ENCODE peak calls at places on chromosome 10, in eight cellular contexts. W is WTC11; J is GDM1; Y is IMR-90; X is activated gamma-delta T cell; V is activated CD8-positive, alpha-beta memory T cell treated with anti-CD3 and anti-CD28 coated beads for 24 hours; M is CD4-positive, alpha-beta memory T cell; S is endothelial cell of umbilical vein. R is an unnamed sample.
A peak's percentile ranks its signal among the peaks of the same experiment; 100 is the strongest.

GRCh38 chr10:99604862-99605261 is 15.4 kb downstream of the SLC25A28 start:
- DNase-seq in W (no peak), J (no peak), Y (no peak), X (no peak), V (no peak), M (no peak), S (no peak), R (no peak)

GRCh38 chr10:89163265-89163995 is 43.7 kb downstream of the CH25H start:
- DNase-seq in W (no peak), J (no peak), Y (no peak), X (no peak), V (peak; percentile 78), M (peak; percentile 64), S (no peak), R (peak; percentile 36)

GRCh38 chr10:11276475-11276990 is 258.9 kb downstream of the CELF2 start:
- DNase-seq in W (no peak), J (no peak), Y (no peak), X (no peak), V (no peak), M (no peak), S (no peak), R (no peak)

GRCh38 chr10:125023269-125023668 is 81.3 kb downstream of the ZRANB1 start:
- DNase-seq in W (no peak), J (no peak), Y (no peak), X (no peak), V (no peak), M (no peak), S (no peak), R (no peak)

GRCh38 chr10:93894516-93895378 is 969 bp downstream of the SLC35G1 start:
- DNase-seq in W (no peak), J (no peak), Y (peak; percentile 16), X (no peak), V (peak; percentile 61), M (no peak), S (peak; percentile 16), R (no peak)

GRCh38 chr10:124678566-124679240 is 65.5 kb downstream of the FAM53B start:
- DNase-seq in W (no peak), J (no peak), Y (no peak), X (no peak), V (no peak), M (peak; percentile 73), S (no peak), R (peak; percentile 74)

GRCh38 chr10:123346581-123346980 is 192.4 kb downstream of the BUB3 start:
- DNase-seq in W (no peak), J (no peak), Y (no peak), X (no peak), V (no peak), M (no peak), S (no peak), R (no peak)

GRCh38 chr10:6221971-6222751 is 19.4 kb downstream of the PFKFB3 start:
- DNase-seq in W (no peak), J (no peak), Y (peak; percentile 29), X (no peak), V (no peak), M (no peak), S (no peak), R (no peak)

GRCh38 chr10:9362721-9363120 is 1308.2 kb downstream of the GATA3 start:
- DNase-seq in W (no peak), J (no peak), Y (no peak), X (no peak), V (no peak), M (no peak), S (no peak), R (no peak)

GRCh38 chr10:88759366-88760101 is at the start of gene LIPN:
- DNase-seq in W (no peak), J (peak; percentile 14), Y (no peak), X (no peak), V (no peak), M (no peak), S (no peak), R (no peak)

GRCh38 chr10:24616536-24616935 is 107.2 kb downstream of the ARHGAP21 start:
- DNase-seq in W (no peak), J (no peak), Y (peak; percentile 43), X (no peak), V (no peak), M (no peak), S (no peak), R (no peak)

GRCh38 chr10:18822156-18822555 is 162.9 kb downstream of the ARL5B start:
- DNase-seq in W (peak; percentile 30), J (no peak), Y (peak; percentile 43), X (no peak), V (no peak), M (no peak), S (no peak), R (no peak)

GRCh38 chr10:93334901-93335312 is 147.2 kb downstream of the MYOF start:
- DNase-seq in W (no peak), J (no peak), Y (peak; percentile 41), X (no peak), V (no peak), M (no peak), S (no peak), R (no peak)

GRCh38 chr10:60032723-60033122 is 126.4 kb upstream of the CCDC6 start:
- DNase-seq in W (peak; percentile 25), J (peak; percentile 58), Y (peak; percentile 36), X (no peak), V (no peak), M (no peak), S (peak; percentile 56), R (no peak)

GRCh38 chr10:76315240-76315639 is 883.8 kb downstream of the LRMDA start:
- DNase-seq in W (peak; percentile 54), J (no peak), Y (no peak), X (no peak), V (no peak), M (no peak), S (no peak), R (no peak)

GRCh38 chr10:70503776-70504175 is 25.2 kb downstream of the PALD1 start:
- DNase-seq in W (no peak), J (no peak), Y (no peak), X (no peak), V (no peak), M (no peak), S (no peak), R (no peak)

GRCh38 chr10:6759961-6760360 is 179.9 kb upstream of the PRKCQ start:
- DNase-seq in W (no peak), J (no peak), Y (no peak), X (no peak), V (no peak), M (no peak), S (no peak), R (no peak)

GRCh38 chr10:16991011-16991410 is 138.6 kb downstream of the CUBN start:
- DNase-seq in W (no peak), J (no peak), Y (no peak), X (no peak), V (no peak), M (no peak), S (no peak), R (no peak)

GRCh38 chr10:29107866-29108498 is 180.9 kb upstream of the LYZL1 start:
- DNase-seq in W (no peak), J (no peak), Y (no peak), X (no peak), V (no peak), M (no peak), S (no peak), R (no peak)

GRCh38 chr10:22103701-22104100 is 100.2 kb upstream of the DNAJC1 start:
- DNase-seq in W (no peak), J (peak; percentile 6), Y (no peak), X (no peak), V (no peak), M (no peak), S (peak; percentile 11), R (no peak)

GRCh38 chr10:28089467-28089866 is 90.6 kb upstream of the ODAD2 start:
- DNase-seq in W (no peak), J (no peak), Y (peak; percentile 94), X (no peak), V (no peak), M (no peak), S (peak; percentile 63), R (no peak)

GRCh38 chr10:123417414-123417813 is 248.7 kb upstream of the GPR26 start:
- DNase-seq in W (no peak), J (no peak), Y (no peak), X (no peak), V (no peak), M (no peak), S (no peak), R (no peak)

GRCh38 chr10:131400518-131400917 is 89.0 kb upstream of the TCERG1L start:
- DNase-seq in W (no peak), J (no peak), Y (no peak), X (no peak), V (no peak), M (no peak), S (no peak), R (no peak)

GRCh38 chr10:13851906-13852305 is 265.1 kb downstream of the PRPF18 start:
- DNase-seq in W (no peak), J (no peak), Y (no peak), X (no peak), V (no peak), M (no peak), S (no peak), R (no peak)

GRCh38 chr10:103566536-103566935 is 73.0 kb downstream of the NEURL1 start:
- DNase-seq in W (no peak), J (no peak), Y (peak; percentile 34), X (no peak), V (no peak), M (no peak), S (no peak), R (no peak)

GRCh38 chr10:3873728-3874461 is 88.9 kb upstream of the KLF6 start:
- DNase-seq in W (no peak), J (peak; percentile 43), Y (peak; percentile 80), X (no peak), V (no peak), M (peak; percentile 90), S (peak; percentile 64), R (peak; percentile 91)

GRCh38 chr10:69080231-69080630 is 7.7 kb upstream of the SRGN start:
- DNase-seq in W (no peak), J (no peak), Y (no peak), X (no peak), V (no peak), M (no peak), S (no peak), R (no peak)

GRCh38 chr10:31317652-31318381 is 1.2 kb upstream of the ZEB1 start:
- DNase-seq in W (no peak), J (no peak), Y (no peak), X (peak; percentile 40), V (no peak), M (no peak), S (peak; percentile 88), R (no peak)

R was measured in central memory CD4-positive, alpha-beta T cell.